ENCODE peak calls at places on chromosome X, in five cellular contexts. H, B, A, I and K are unnamed samples.

GRCh38 chrX:111101580-111101979 is 5.6 kb downstream of the PAK3 start:
- DNase-seq in B (no peak), H (no peak), A (no peak), I (no peak), K (no peak)

GRCh38 chrX:136310411-136310810 is 9.6 kb downstream of the ADGRG4 start:
- DNase-seq in B (no peak), A (no peak), I (peak), H (no peak), K (no peak)

GRCh38 chrX:11064851-11065600 is 46.1 kb upstream of the HCCS start:
- DNase-seq in H (no peak), B (no peak), I (peak), A (peak), K (peak)

GRCh38 chrX:122546269-122546668 is 637.8 kb upstream of the GRIA3 start:
- DNase-seq in A (no peak), I (no peak), B (no peak), H (no peak), K (no peak)

GRCh38 chrX:147602297-147602696 is 309.4 kb upstream of the FMR1 start:
- DNase-seq in H (no peak), I (no peak), A (no peak), B (no peak), K (no peak)

GRCh38 chrX:44596277-44596676 is 53.6 kb upstream of the FUNDC1 start:
- DNase-seq in I (no peak), H (no peak), A (no peak), B (no peak), K (no peak)

GRCh38 chrX:123924181-123924580 is 37.3 kb upstream of the STAG2 start:
- DNase-seq in B (no peak), I (no peak), H (no peak), A (no peak), K (no peak)

GRCh38 chrX:153474718-153475117 is 4.3 kb upstream of the HAUS7 start:
- DNase-seq in H (peak), I (peak), B (no peak), A (no peak), K (peak)

GRCh38 chrX:53288173-53288572 is 6.8 kb upstream of the IQSEC2 start:
- DNase-seq in B (no peak), H (no peak), I (peak), A (no peak), K (peak)

GRCh38 chrX:150405006-150405405 is 41.9 kb downstream of the MAMLD1 start:
- DNase-seq in A (no peak), I (peak), H (no peak), B (no peak), K (no peak)

GRCh38 chrX:42746606-42747005 is 31.4 kb downstream of the PPP1R2C start:
- DNase-seq in A (no peak), I (peak), H (no peak), B (no peak), K (peak)

GRCh38 chrX:148609766-148610698 is 109.6 kb downstream of the AFF2 start:
- DNase-seq in I (no peak), A (no peak), B (peak), H (no peak), K (no peak)

GRCh38 chrX:129932792-129933321 is 26.9 kb downstream of the UTP14A start:
- DNase-seq in H (no peak), I (peak), A (no peak), B (no peak), K (no peak)

GRCh38 chrX:41010188-41010846 is 74.9 kb upstream of the USP9X start:
- DNase-seq in B (no peak), I (peak), H (peak), A (peak), K (peak)

GRCh38 chrX:124414281-124414680 is 67.9 kb downstream of the SH2D1A start:
- DNase-seq in B (no peak), I (no peak), A (no peak), H (no peak), K (no peak)

GRCh38 chrX:56947695-56948094 is 47.6 kb downstream of the SPIN3 start:
- DNase-seq in A (no peak), B (no peak), I (peak), H (no peak), K (no peak)

GRCh38 chrX:12403474-12404082 is 265.3 kb downstream of the FRMPD4 start:
- DNase-seq in H (no peak), B (no peak), A (no peak), I (peak), K (peak)

GRCh38 chrX:3638280-3638873 is 75.1 kb downstream of the PRKX start:
- DNase-seq in H (no peak), B (peak), I (peak), A (no peak), K (peak)

GRCh38 chrX:47272013-47272408 is 39.2 kb downstream of the USP11 start:
- DNase-seq in A (no peak), H (no peak), I (no peak), B (no peak), K (no peak)

GRCh38 chrX:86914569-86914968 is 603.0 kb upstream of the KLHL4 start:
- DNase-seq in A (no peak), B (no peak), I (no peak), H (no peak), K (no peak)

GRCh38 chrX:104122829-104123228 is 10.5 kb downstream of the ZCCHC18 start:
- DNase-seq in H (no peak), A (no peak), B (no peak), I (no peak), K (no peak)

GRCh38 chrX:149522914-149523313 is 17.8 kb upstream of the IDS start:
- DNase-seq in B (no peak), H (no peak), I (no peak), A (no peak), K (no peak)

GRCh38 chrX:57821703-57822375 is 88.4 kb downstream of the ZXDA start:
- DNase-seq in B (peak), H (no peak), I (peak), A (peak), K (peak)